ENCODE peak calls at places on chromosomes 12 and 14, in ten cellular contexts. H, O, C, T, R, Z, A, L, J and I are unnamed samples.

GRCh38 chr12:53343978-53344377 is 7.8 kb upstream of the SP7 start:
- DNase-seq in J (no peak), H (no peak), L (no peak), Z (no peak), O (no peak), T (no peak), A (no peak), C (no peak), R (peak), I (no peak)

GRCh38 chr14:31880935-31881334 is 196.2 kb upstream of the ARHGAP5 start:
- DNase-seq in O (peak), R (no peak), C (peak), H (peak), J (no peak), T (no peak), A (peak), Z (no peak), L (peak), I (no peak)

GRCh38 chr12:114408881-114409795 is 3.2 kb upstream of the TBX5 start:
- DNase-seq in A (no peak), L (no peak), Z (no peak), O (no peak), T (peak), J (no peak), R (no peak), H (no peak), C (no peak), I (no peak)

GRCh38 chr14:80426686-80427085 is 215.4 kb upstream of the DIO2 start:
- DNase-seq in O (peak), Z (no peak), R (no peak), J (no peak), A (peak), T (no peak), C (no peak), H (no peak), L (peak), I (no peak)

GRCh38 chr14:51004352-51004800 is 60.1 kb upstream of the PYGL start:
- DNase-seq in C (no peak), L (no peak), A (no peak), H (no peak), J (no peak), O (no peak), T (no peak), Z (no peak), R (no peak), I (no peak)

GRCh38 chr14:105646175-105646574 is 119.8 kb downstream of the TMEM121 start:
- DNase-seq in C (no peak), R (no peak), L (no peak), J (no peak), O (no peak), A (no peak), T (no peak), Z (no peak), H (no peak), I (no peak)

GRCh38 chr12:93540506-93540905 is 32.0 kb upstream of the SOCS2 start:
- DNase-seq in T (no peak), C (no peak), O (no peak), A (no peak), H (no peak), J (no peak), R (no peak), L (no peak), Z (no peak), I (no peak)

GRCh38 chr12:45065125-45065626 is 14.3 kb upstream of the DBX2 start:
- DNase-seq in H (no peak), C (no peak), R (no peak), L (no peak), A (no peak), O (no peak), Z (no peak), J (no peak), T (no peak), I (no peak)

GRCh38 chr14:69711471-69712216 is 55.3 kb upstream of the SRSF5 start:
- DNase-seq in A (no peak), Z (no peak), J (no peak), C (no peak), T (no peak), O (no peak), L (no peak), H (no peak), R (no peak), I (no peak)

GRCh38 chr12:25788707-25789106 is 169.8 kb upstream of the RASSF8 start:
- DNase-seq in H (no peak), Z (no peak), J (no peak), L (no peak), O (no peak), C (no peak), T (no peak), A (no peak), R (no peak), I (no peak)

GRCh38 chr14:74571901-74572828 is 39.9 kb downstream of the LTBP2 start:
- DNase-seq in Z (no peak), A (peak), R (no peak), H (peak), J (no peak), O (peak), L (peak), C (peak), T (no peak), I (no peak)

GRCh38 chr12:111440631-111441030 is 34.9 kb downstream of the SH2B3 start:
- DNase-seq in R (no peak), T (peak), Z (no peak), O (no peak), C (no peak), A (no peak), J (no peak), L (no peak), H (no peak), I (no peak)

GRCh38 chr12:107318804-107319535 is 225.6 kb upstream of the CRY1 start:
- DNase-seq in H (no peak), A (peak), Z (peak), C (peak), J (peak), T (peak), O (peak), R (no peak), L (peak), I (no peak)

GRCh38 chr12:225012-225411 is 11.1 kb upstream of the SLC6A12 start:
- DNase-seq in H (no peak), J (no peak), L (no peak), Z (no peak), T (peak), R (no peak), A (no peak), O (no peak), C (no peak), I (no peak)

GRCh38 chr14:20714593-20715250 is 26.2 kb downstream of the ANG start:
- DNase-seq in A (peak), O (no peak), L (peak), Z (no peak), J (no peak), C (peak), T (no peak), H (no peak), R (no peak), I (no peak)

GRCh38 chr12:109291531-109292341 is 17.3 kb downstream of the FOXN4 start:
- DNase-seq in C (peak), J (peak), O (peak), R (no peak), A (no peak), H (no peak), L (no peak), Z (peak), T (peak), I (no peak)

GRCh38 chr12:7642876-7643309 is 22.8 kb downstream of the APOBEC1 start:
- DNase-seq in T (no peak), L (peak), R (peak), Z (peak), A (no peak), H (peak), O (peak), C (no peak), J (no peak), I (peak)

GRCh38 chr12:19088576-19088975 is 41.0 kb upstream of the PLEKHA5 start:
- DNase-seq in T (no peak), C (no peak), Z (no peak), O (no peak), A (no peak), R (no peak), J (no peak), L (no peak), H (no peak), I (no peak)

GRCh38 chr12:80553316-80553715 is 109.3 kb downstream of the PTPRQ start:
- DNase-seq in L (peak), H (peak), T (no peak), A (peak), O (peak), C (peak), Z (no peak), R (no peak), J (no peak), I (no peak)

GRCh38 chr14:100076133-100076532 is 10.9 kb downstream of the EVL start:
- DNase-seq in H (peak), R (no peak), C (no peak), L (peak), A (peak), Z (no peak), J (no peak), T (peak), O (no peak), I (no peak)

GRCh38 chr14:105015905-105016304 is 5.0 kb downstream of the CDCA4 start:
- DNase-seq in R (no peak), Z (no peak), H (no peak), J (no peak), O (no peak), A (no peak), L (no peak), T (no peak), C (no peak), I (no peak)

GRCh38 chr14:24659916-24660570 is 26.1 kb upstream of the GZMB start:
- DNase-seq in H (no peak), O (no peak), Z (no peak), R (no peak), J (no peak), T (no peak), C (no peak), L (no peak), A (peak), I (no peak)

GRCh38 chr12:4862809-4863208 is 46.9 kb upstream of the KCNA1 start:
- DNase-seq in H (no peak), J (no peak), Z (no peak), C (no peak), R (no peak), O (no peak), A (no peak), T (no peak), L (no peak), I (no peak)

GRCh38 chr12:75712223-75712622 is 200.8 kb upstream of the KRR1 start:
- DNase-seq in R (no peak), Z (no peak), J (no peak), O (peak), H (peak), T (no peak), A (peak), L (peak), C (no peak), I (no peak)

GRCh38 chr14:76472199-76472723 is 96.3 kb downstream of the ESRRB start:
- DNase-seq in H (no peak), Z (no peak), L (no peak), J (no peak), T (no peak), O (no peak), C (no peak), R (no peak), A (no peak), I (no peak)

DNA sequence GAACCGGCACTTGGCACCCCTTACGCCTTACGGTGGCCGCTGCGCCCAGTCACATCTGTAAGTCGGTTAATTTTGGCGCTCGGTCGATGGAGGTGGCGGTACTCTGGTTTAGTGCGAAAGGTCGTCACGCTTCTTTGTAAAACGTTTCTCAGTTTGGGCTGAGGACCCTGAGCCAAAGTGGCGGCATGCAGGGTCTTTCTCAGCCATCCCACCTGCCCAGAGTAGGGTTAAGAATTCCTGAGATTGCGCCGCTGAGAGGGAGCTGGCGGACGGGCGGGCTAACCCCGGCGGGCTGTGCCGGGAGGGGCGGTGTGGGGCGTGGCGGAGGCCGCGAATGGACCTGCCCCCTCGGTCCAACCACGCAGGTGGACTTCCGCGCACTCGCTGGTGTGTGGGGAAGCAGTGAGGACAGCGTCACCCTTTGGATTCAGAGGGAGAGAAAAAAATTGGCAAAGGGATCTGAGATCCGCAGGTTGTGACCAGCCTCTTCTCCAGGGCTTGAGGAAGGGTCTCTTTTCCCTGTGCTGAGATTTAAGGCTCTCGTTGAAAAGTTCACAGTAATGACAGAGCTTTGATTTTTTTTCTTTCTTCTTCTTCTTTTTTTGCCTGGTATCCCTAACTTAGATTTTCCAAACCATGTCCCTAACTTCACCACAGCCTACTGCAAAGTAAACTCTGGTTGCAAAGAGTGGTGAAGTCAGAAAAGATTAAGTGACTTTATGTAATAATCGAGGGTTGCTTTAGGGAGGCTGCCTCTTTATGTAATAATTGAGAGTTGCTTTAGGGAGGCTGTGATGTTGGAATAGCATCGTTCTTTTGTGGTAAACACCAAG is 602 bp upstream of the FBXO33 start:
- DNase-seq in R (peak), L (peak), C (peak), O (peak), T (peak), A (peak), J (peak), Z (peak), H (peak), I (peak)
- TF ChIP-seq CTCF in R (peak), L (peak), C (peak), O (no peak), T (no peak), A (peak), J (peak), Z (peak), H (peak), I (no peak)

GRCh38 chr14:96592591-96593388 is 90.6 kb downstream of the PAPOLA start:
- DNase-seq in T (no peak), Z (peak), L (no peak), O (peak), H (no peak), A (peak), R (no peak), J (peak), C (no peak), I (peak)
- H2AFZ ChIP-seq in T (no peak), Z (peak), L (no peak), O (peak), H (no peak), A (peak), R (no peak), J (peak), C (no peak), I (peak)

GRCh38 chr14:22886500-22887259 is 3.7 kb downstream of the REM2 start:
- DNase-seq in J (peak), R (peak), O (peak), A (peak), C (peak), H (peak), L (peak), Z (peak), T (peak), I (peak)
- TF ChIP-seq CTCF in J (peak), R (peak), O (no peak), A (no peak), C (peak), H (no peak), L (no peak), Z (peak), T (peak), I (peak)

DNA sequence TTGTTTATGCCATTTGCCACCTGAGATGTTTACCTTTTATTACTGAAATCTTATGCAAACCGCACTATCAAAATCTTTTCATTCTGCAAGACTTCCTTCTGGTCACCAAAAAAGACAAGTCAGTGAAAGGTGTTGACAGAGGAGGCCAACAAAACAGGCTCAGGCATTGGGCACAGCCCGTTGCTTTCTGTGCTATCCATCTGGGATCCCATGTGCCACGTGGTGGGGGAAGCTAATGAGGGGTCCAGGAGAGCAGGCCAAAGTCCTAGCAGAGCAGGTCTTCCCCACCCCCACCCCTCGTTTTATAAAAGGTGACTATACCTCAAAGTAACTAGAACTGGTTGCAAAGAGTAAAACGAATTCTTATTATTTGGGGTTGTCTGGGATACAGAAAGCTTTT is 1.2 kb downstream of the ALDH1L2 start:
- DNase-seq in T (no peak), A (no peak), Z (no peak), R (no peak), O (no peak), H (no peak), C (no peak), J (no peak), L (no peak), I (no peak)
- H2AFZ ChIP-seq in T (no peak), A (peak), Z (no peak), R (no peak), O (peak), H (no peak), C (no peak), J (no peak), L (no peak), I (peak)

GRCh38 chr12:57735952-57736742 is 2.4 kb downstream of the AGAP2 start:
- DNase-seq in H (no peak), R (no peak), C (peak), L (peak), J (peak), A (peak), Z (peak), O (peak), T (peak), I (no peak)
- TF ChIP-seq CTCF in H (no peak), R (no peak), C (peak), L (peak), J (peak), A (peak), Z (peak), O (peak), T (peak), I (no peak)

DNA sequence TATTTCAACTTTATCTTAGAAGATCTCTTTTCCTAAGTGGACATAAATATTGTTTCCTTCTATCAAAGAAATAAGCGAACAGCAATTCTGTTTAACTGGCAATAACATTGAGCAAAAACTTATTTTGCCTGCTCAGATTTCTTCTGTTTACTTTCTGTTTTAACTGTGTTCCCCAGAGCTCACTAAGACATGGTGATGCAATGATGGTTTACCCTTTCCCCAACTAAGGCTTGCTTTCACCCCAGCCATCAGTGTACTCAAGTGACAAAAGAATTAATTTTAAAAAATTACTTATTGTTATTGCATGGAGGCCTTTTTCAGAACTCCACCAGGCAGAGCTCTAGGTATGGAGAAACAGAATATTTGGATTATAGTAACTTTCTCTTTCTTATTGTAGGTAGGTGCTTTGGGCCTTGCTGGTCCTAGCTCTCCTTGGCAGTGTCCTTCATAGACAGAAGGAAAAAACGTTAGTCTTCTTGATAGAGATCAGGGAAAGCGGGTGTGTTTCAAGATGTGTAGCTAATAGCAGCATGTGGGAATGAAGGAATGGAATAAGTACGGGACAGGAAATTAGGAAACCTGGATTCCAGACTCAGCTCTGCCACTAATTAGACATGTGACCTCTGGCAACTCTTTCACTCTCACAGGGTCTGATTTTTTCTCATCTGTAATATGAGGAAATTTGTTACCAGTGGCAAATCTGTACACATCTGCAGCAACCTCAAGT is 14.6 kb upstream of the DDHD1 start:
- DNase-seq in O (no peak), L (no peak), C (no peak), J (no peak), R (no peak), A (no peak), T (no peak), Z (no peak), H (no peak), I (no peak)
- H2AFZ ChIP-seq in O (no peak), L (no peak), C (no peak), J (peak), R (no peak), A (peak), T (no peak), Z (no peak), H (no peak), I (no peak)

GRCh38 chr12:46402451-46402850 is 29.9 kb upstream of the SLC38A2 start:
- DNase-seq in R (no peak), Z (no peak), C (no peak), A (peak), J (no peak), O (peak), T (no peak), H (no peak), L (peak), I (no peak)

GRCh38 chr12:46402861-46403731 is 30.5 kb upstream of the SLC38A2 start:
- DNase-seq in T (no peak), R (no peak), J (no peak), Z (no peak), L (peak), A (no peak), C (no peak), O (peak), H (no peak), I (no peak)

GRCh38 chr12:46400406-46400805 is 27.8 kb upstream of the SLC38A2 start:
- DNase-seq in L (no peak), J (no peak), T (no peak), O (peak), C (no peak), H (no peak), Z (no peak), A (no peak), R (no peak), I (no peak)

GRCh38 chr12:46403732-46404097 is 31.1 kb upstream of the SLC38A2 start:
- DNase-seq in J (no peak), C (no peak), A (no peak), R (no peak), T (no peak), H (no peak), O (no peak), L (no peak), Z (no peak), I (peak)

GRCh38 chr12:46401703-46402102 is 29.1 kb upstream of the SLC38A2 start:
- DNase-seq in R (no peak), H (no peak), Z (no peak), T (no peak), J (no peak), O (peak), C (peak), L (no peak), A (no peak), I (no peak)
- TF ChIP-seq CTCF in R (no peak), H (no peak), Z (no peak), T (peak), J (no peak), O (peak), C (peak), L (no peak), A (no peak), I (no peak)

GRCh38 chr12:39401459-39401858 is 41.5 kb downstream of the KIF21A start:
- DNase-seq in C (no peak), A (no peak), J (no peak), R (no peak), Z (no peak), H (no peak), L (no peak), T (no peak), O (peak), I (no peak)
- H2AFZ ChIP-seq in C (no peak), A (no peak), J (no peak), R (no peak), Z (no peak), H (no peak), L (no peak), T (no peak), O (no peak), I (no peak)

GRCh38 chr12:67939611-67940010 is 49.6 kb upstream of the IFNG-AS1 start:
- DNase-seq in C (no peak), L (no peak), T (no peak), O (no peak), Z (no peak), A (no peak), R (no peak), H (no peak), J (no peak), I (no peak)

GRCh38 chr12:67942704-67943103 is 46.5 kb upstream of the IFNG-AS1 start:
- DNase-seq in H (no peak), O (no peak), J (no peak), C (no peak), A (no peak), T (no peak), L (no peak), R (no peak), Z (no peak), I (no peak)

GRCh38 chr12:67943295-67943892 is 45.9 kb upstream of the IFNG-AS1 start:
- DNase-seq in J (peak), Z (peak), R (peak), T (no peak), H (peak), C (peak), A (peak), O (peak), L (peak), I (peak)

GRCh38 chr12:67940780-67941243 is 48.4 kb upstream of the IFNG-AS1 start:
- DNase-seq in J (no peak), L (peak), H (no peak), A (peak), Z (no peak), R (no peak), T (no peak), O (peak), C (peak), I (no peak)

GRCh38 chr12:67937822-67938221 is 51.4 kb upstream of the IFNG-AS1 start:
- DNase-seq in Z (no peak), L (no peak), O (no peak), R (peak), A (no peak), T (no peak), C (no peak), H (no peak), J (no peak), I (peak)
- TF ChIP-seq CTCF in Z (no peak), L (no peak), O (no peak), R (peak), A (no peak), T (no peak), C (no peak), H (no peak), J (no peak), I (peak)

GRCh38 chr12:12272869-12273268 is 6.0 kb upstream of the LRP6 start:
- DNase-seq in O (peak), A (no peak), R (no peak), C (no peak), T (no peak), L (no peak), Z (no peak), J (no peak), H (no peak), I (no peak)
- H2AFZ ChIP-seq in O (peak), A (no peak), R (no peak), C (no peak), T (no peak), L (no peak), Z (peak), J (peak), H (peak), I (no peak)